ENCODE peak calls at places on chromosomes 13 and 19, in eight cellular contexts. D is stomach, F is HCT116, S is transverse colon, V is breast epithelium, K is endothelial cell of umbilical vein, H is sigmoid colon, O is K562. N is an unnamed sample. For H3K4me1, the result is how much of the 10 kb centered on the place peaks cover.

GRCh38 chr13:24627090-24627714 is 53.0 kb upstream of the ATP12A start:
- DNase-seq in D (peak), F (peak), S (no peak), V (no peak), K (no peak), H (no peak), O (peak), N (no peak)

GRCh38 chr19:29299416-29300380 is 86.7 kb upstream of the UQCRFS1 start:
- DNase-seq in D (no peak), F (no peak), S (no peak), V (no peak), K (no peak), H (peak), O (no peak), N (peak)

GRCh38 chr13:79285159-79285558 is 120.9 kb downstream of the RBM26 start:
- DNase-seq in D (no peak), F (no peak), S (no peak), V (no peak), K (no peak), H (no peak), O (no peak), N (no peak)

GRCh38 chr19:42497492-42498226 is 30.6 kb downstream of the CEACAM1 start:
- DNase-seq in D (peak), F (no peak), S (peak), V (no peak), K (no peak), H (no peak), O (no peak), N (no peak)

GRCh38 chr19:35397064-35397463 is 26.2 kb downstream of the GPR42 start:
- DNase-seq in D (no peak), F (no peak), S (no peak), V (no peak), K (no peak), H (no peak), O (no peak), N (no peak)

GRCh38 chr19:27793644-27794443 is 1419.1 kb downstream of the UQCRFS1 start:
- DNase-seq in D (peak), F (peak), S (peak), V (peak), K (peak), H (peak), O (peak), N (peak)

GRCh38 chr19:35451278-35452096 is 3.4 kb downstream of the FFAR2 start:
- DNase-seq in D (no peak), F (no peak), S (no peak), V (no peak), K (no peak), H (no peak), O (no peak), N (no peak)

GRCh38 chr13:85223883-85224656 is 575.1 kb downstream of the SLITRK6 start:
- DNase-seq in D (no peak), F (no peak), S (no peak), V (no peak), K (no peak), H (no peak), O (no peak), N (no peak)

GRCh38 chr19:14556662-14557188 is 15.1 kb downstream of the NDUFB7 start:
- DNase-seq in D (peak), F (peak), S (peak), V (peak), K (peak), H (peak), O (peak), N (peak)

GRCh38 chr19:55550321-55550650 is 4.9 kb upstream of the SBK3 start:
- DNase-seq in D (no peak), F (no peak), S (no peak), V (no peak), K (no peak), H (no peak), O (no peak), N (no peak)

GRCh38 chr13:37869756-37870488 is at the start of gene TRPC4:
- DNase-seq in D (peak), F (no peak), S (peak), V (no peak), K (peak), H (peak), O (peak), N (no peak)

GRCh38 chr19:661427-662196 is 1.4 kb downstream of the RNF126 start:
- DNase-seq in D (peak), F (no peak), S (peak), V (no peak), K (no peak), H (peak), O (peak), N (no peak)

GRCh38 chr19:1063909-1064660 is 2.9 kb upstream of the ARHGAP45 start:
- DNase-seq in D (no peak), F (no peak), S (peak), V (no peak), K (no peak), H (no peak), O (peak), N (no peak)

GRCh38 chr13:21901326-21901725 is 230.5 kb downstream of the FGF9 start:
- DNase-seq in D (no peak), F (no peak), S (no peak), V (no peak), K (no peak), H (no peak), O (no peak), N (no peak)

GRCh38 chr19:55253842-55254624 is 4.8 kb downstream of the PPP6R1 start:
- DNase-seq in D (peak), F (no peak), S (peak), V (no peak), K (peak), H (no peak), O (no peak), N (no peak)

GRCh38 chr19:51259348-51260245 is 8.7 kb downstream of the SIGLECL1 start:
- DNase-seq in D (no peak), F (peak), S (no peak), V (no peak), K (peak), H (no peak), O (peak), N (no peak)

GRCh38 chr13:51550151-51550550 is 34.1 kb upstream of the WDFY2 start:
- DNase-seq in D (no peak), F (no peak), S (no peak), V (no peak), K (no peak), H (no peak), O (no peak), N (no peak)

GRCh38 chr13:28409648-28410047 is 85.3 kb downstream of the FLT1 start:
- DNase-seq in D (no peak), F (no peak), S (no peak), V (no peak), K (no peak), H (no peak), O (no peak), N (no peak)

GRCh38 chr13:31945202-31945978 is 86.2 kb upstream of the FRY start:
- DNase-seq in D (peak), F (no peak), S (peak), V (peak), K (no peak), H (peak), O (no peak), N (peak)

GRCh38 chr19:49590071-49590970 is 661 bp upstream of the PRR12 start:
- DNase-seq in D (peak), F (peak), S (peak), V (peak), K (peak), H (peak), O (peak), N (peak)

GRCh38 chr19:35030257-35031071 is at the start of gene SCN1B:
- DNase-seq in D (peak), F (peak), S (peak), V (no peak), K (peak), H (no peak), O (peak), N (no peak)

GRCh38 chr19:45467115-45467455 is 711 bp upstream of the FOSB start:
- DNase-seq in D (no peak), F (no peak), S (no peak), V (no peak), K (no peak), H (no peak), O (no peak), N (no peak)

GRCh38 chr19:2180881-2181617 is 17.3 kb downstream of the DOT1L start:
- DNase-seq in D (no peak), F (no peak), S (no peak), V (no peak), K (no peak), H (peak), O (no peak), N (no peak)

GRCh38 chr19:3601021-3601420 is 5.7 kb downstream of the TBXA2R start:
- DNase-seq in D (no peak), F (no peak), S (no peak), V (no peak), K (no peak), H (no peak), O (no peak), N (no peak)

GRCh38 chr13:102571075-102571474 is 25.7 kb upstream of the TPP2 start:
- DNase-seq in D (no peak), F (no peak), S (no peak), V (no peak), K (no peak), H (no peak), O (no peak), N (no peak)

GRCh38 chr19:17967258-17968051 is 548 bp downstream of the KCNN1 start:
- DNase-seq in D (no peak), F (no peak), S (no peak), V (no peak), K (no peak), H (no peak), O (peak), N (no peak)

DNA sequence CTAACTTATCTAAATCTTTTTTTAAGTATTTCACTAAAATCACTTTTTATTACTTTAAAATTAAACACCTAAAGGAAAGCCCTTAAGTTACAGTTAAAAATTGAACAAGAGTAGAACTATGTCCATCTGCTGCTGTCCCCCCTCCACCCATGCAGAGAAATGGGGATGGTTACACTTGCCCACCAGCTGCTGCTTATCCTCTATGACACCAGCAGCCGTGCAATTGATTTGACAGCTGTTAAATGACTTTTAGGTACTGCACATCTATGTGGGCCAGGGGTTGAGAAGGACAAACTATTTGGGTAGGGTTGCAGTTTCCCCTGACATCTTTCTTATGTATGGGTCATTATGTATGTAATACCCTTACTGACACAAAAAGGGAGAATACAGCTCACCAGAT is 77.2 kb downstream of the TBC1D4 start:
- DNase-seq in D (no peak), F (no peak), S (no peak), V (no peak), K (no peak), H (no peak), O (no peak), N (no peak)
- H3K4me1 ChIP-seq in D (under half), F (under half), S (under half), V (under half), K (under half), H (under half), O (under half), N (under half)

DNA sequence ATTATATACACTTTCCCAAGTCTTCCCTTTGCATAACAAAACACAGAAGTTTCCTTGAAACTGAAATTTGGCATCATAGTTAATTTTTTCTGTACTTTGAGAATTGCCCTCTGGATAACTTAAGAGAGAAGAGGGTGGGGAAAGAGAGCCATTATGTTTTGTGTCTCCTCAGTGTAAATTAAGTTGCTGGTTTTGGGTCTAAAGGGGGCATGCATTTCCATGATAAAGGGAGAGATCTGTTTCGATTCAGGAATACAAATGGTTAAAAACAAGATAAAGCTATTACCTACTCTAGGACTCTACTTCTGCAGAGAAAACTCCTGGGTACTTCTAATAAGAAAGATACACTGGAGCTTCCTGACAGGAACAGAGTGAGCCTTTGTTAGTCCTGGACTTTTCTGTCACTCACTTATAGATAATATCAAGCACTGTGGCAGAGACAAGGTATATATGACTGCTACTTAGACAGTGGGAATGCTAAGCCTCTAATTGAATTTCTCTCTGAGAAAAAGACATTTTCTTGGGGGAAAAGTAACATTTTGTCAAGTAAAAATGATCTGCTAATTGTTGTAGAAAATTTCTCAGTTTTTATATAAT is 142.8 kb upstream of the PCDH9 start:
- DNase-seq in D (no peak), F (no peak), S (no peak), V (no peak), K (no peak), H (no peak), O (no peak), N (no peak)
- TF ChIP-seq POLR2A in D (no peak), F (no peak), S (no peak), V (no peak), K (no peak), H (no peak), O (no peak), N (no peak)

GRCh38 chr13:61432029-61432428 is 16.4 kb upstream of the PCDH20 start:
- DNase-seq in D (no peak), F (no peak), S (no peak), V (no peak), K (no peak), H (no peak), O (no peak), N (no peak)
- TF ChIP-seq POLR2AphosphoS5 in D (no peak), F (no peak), S (no peak), V (no peak), K (no peak), H (no peak), O (no peak), N (no peak)

DNA sequence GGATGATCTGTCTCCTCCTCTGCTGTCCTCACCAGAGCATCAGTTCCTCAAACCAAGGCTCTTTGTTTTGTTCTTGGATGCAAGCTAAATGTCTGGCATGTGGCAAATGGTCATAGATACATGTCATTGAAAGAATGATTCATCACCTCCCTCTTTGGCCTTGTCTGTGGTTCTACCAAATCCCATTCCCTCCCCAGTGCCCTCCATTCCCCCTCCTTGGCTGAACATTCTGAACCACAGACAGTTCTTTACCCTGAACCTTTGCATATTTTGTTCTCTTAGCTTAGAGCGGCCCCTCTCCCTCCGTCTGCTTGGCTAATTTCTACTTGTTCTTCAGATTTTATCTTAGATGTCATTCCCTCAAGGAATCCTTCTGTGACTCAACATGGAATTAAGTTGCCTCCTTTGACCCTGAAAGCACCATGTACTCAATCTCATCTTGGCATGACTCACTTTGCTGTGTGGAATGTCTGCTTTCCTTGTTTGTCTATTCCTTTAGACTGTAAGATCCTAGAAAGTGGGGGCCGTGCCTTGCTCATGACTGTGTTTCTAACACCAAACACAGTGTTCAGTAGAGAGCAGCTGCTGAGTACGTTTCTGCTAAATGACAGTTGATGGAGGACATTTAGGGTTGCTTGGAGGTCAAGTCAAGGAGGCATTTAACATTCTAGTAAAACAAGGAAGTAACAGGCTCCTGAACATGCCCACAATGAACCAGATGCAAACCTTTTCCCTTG is 8.1 kb downstream of the ALOX5AP start:
- DNase-seq in D (peak), F (peak), S (peak), V (no peak), K (peak), H (no peak), O (no peak), N (no peak)
- H3K4me1 ChIP-seq in D (under half), F (under half), S (half or more), V (under half), K (half or more), H (under half), O (under half), N (under half)

GRCh38 chr13:101291216-101291615 is 125.1 kb downstream of the NALCN start:
- DNase-seq in D (no peak), F (no peak), S (no peak), V (no peak), K (no peak), H (no peak), O (no peak), N (no peak)
- TF ChIP-seq POLR2A in D (no peak), F (no peak), S (no peak), V (no peak), K (no peak), H (no peak), O (no peak), N (no peak)

DNA sequence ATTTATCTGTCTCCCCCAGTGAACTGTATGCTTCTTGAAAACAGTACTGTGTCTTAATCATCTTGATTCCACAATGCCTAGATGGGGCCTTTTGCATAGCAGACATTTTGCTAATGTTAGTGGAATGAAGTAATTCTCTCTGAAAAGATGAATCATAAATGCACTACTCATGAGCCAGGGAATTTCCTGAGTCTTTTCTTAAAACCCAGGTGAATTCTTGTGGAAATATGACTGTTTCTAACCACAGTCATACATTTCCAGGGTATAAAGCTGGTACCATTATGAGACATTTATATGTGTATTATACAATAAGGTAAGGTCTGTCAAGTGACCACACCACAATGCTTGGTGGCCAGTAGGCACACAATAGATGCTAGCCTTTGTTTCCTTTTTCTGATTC is 5.5 kb upstream of the KCTD4 start:
- DNase-seq in D (no peak), F (peak), S (no peak), V (no peak), K (peak), H (no peak), O (no peak), N (no peak)
- TF ChIP-seq POLR2AphosphoS5 in D (no peak), F (peak), S (no peak), V (no peak), K (no peak), H (no peak), O (no peak), N (no peak)

GRCh38 chr13:113075711-113076110 is 29.9 kb upstream of the F7 start:
- DNase-seq in D (no peak), F (no peak), S (no peak), V (no peak), K (no peak), H (no peak), O (no peak), N (peak)
- H3K4me1 ChIP-seq in D (under half), F (under half), S (under half), V (under half), K (under half), H (under half), O (under half), N (under half)

N was measured in suprapubic skin.